ENCODE peak calls at places on chromosome 9, in nine cellular contexts. J is transverse colon, L is thyroid gland, O is esophagus squamous epithelium, N is prostate gland, V is body of pancreas, K is gastrocnemius medialis, M is heart left ventricle, Q is Peyer's patch. I is an unnamed sample.
A peak's percentile ranks its signal among the peaks of the same experiment; 100 is the strongest.

GRCh38 chr9:129476821-129477611 is 143.9 kb downstream of the C9orf50 start:
- DNase-seq in J (no peak), L (no peak), O (no peak), N (no peak), V (no peak), K (no peak), M (no peak), Q (no peak), I (peak; percentile 52)

GRCh38 chr9:4126996-4127395 is 172.9 kb downstream of the GLIS3 start:
- DNase-seq in J (no peak), L (no peak), O (no peak), N (no peak), V (no peak), K (no peak), M (no peak), Q (no peak), I (no peak)

GRCh38 chr9:112218908-112219307 is 43.8 kb upstream of the SUSD1 start:
- DNase-seq in J (no peak), L (no peak), O (no peak), N (no peak), V (no peak), K (no peak), M (no peak), Q (no peak), I (no peak)

GRCh38 chr9:33140406-33141360 is 26.5 kb downstream of the B4GALT1 start:
- DNase-seq in J (no peak), L (no peak), O (no peak), N (no peak), V (no peak), K (no peak), M (no peak), Q (no peak), I (no peak)

GRCh38 chr9:27276182-27277030 is 20.5 kb downstream of the EQTN start:
- DNase-seq in J (no peak), L (peak; percentile 27), O (no peak), N (peak; percentile 26), V (peak; percentile 13), K (no peak), M (no peak), Q (no peak), I (no peak)

GRCh38 chr9:91159664-91160121 is 202.0 kb downstream of the AUH start:
- DNase-seq in J (peak; percentile 70), L (peak; percentile 80), O (no peak), N (no peak), V (peak; percentile 27), K (peak; percentile 49), M (peak; percentile 76), Q (peak; percentile 73), I (peak; percentile 44)

GRCh38 chr9:94821098-94821930 is 94.8 kb downstream of the AOPEP start:
- DNase-seq in J (no peak), L (no peak), O (no peak), N (no peak), V (no peak), K (no peak), M (no peak), Q (no peak), I (no peak)

GRCh38 chr9:96448546-96449170 is 1.3 kb upstream of the HABP4 start:
- DNase-seq in J (no peak), L (no peak), O (no peak), N (no peak), V (no peak), K (no peak), M (no peak), Q (no peak), I (no peak)

GRCh38 chr9:132898043-132898442 is 19.3 kb downstream of the SPACA9 start:
- DNase-seq in J (no peak), L (no peak), O (no peak), N (no peak), V (no peak), K (no peak), M (no peak), Q (no peak), I (peak; percentile 28)

DNA sequence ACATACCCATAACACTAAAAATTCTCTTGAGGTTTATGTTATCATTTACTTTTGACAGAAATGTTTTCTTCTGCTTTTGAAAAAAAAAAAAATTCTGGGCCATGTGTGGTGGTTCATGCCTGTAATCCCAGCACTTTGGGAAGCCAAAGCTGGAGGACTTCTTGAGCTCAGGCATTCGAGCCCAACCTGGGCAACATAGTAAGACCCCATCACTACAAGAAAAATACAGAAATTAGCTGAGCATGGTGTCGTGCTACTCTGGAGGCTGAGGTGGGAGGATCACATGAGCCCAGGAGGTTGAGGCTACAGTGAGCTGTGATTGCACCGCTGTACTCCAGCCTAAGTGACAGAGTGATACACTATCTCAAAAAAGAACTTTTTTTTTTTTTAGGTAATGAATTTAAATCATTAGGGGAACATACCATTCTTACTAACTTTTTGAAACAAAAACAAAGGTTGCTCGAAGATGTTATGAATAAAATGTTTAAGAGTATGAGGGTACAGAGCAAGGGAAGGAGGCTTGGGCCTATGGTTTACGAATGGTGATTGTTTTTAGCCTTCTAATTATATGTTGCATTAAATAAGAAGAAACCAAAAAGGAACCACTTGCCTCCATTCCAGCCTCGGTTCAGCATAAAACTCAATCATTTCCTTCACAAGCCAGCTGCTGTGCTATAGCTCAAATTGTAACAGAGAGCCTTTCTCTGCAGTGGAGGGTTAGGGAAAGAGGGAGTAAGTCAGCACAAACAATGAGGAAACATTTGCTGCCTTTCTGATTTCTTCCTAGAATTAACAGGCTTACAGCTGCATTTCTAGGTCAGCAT is 148.6 kb upstream of the DMRT1 start:
- DNase-seq in J (no peak), L (no peak), O (no peak), N (no peak), V (no peak), K (no peak), M (no peak), Q (no peak), I (no peak)
- TF ChIP-seq CTCF in J (no peak), L (no peak), O (no peak), N (no peak), V (no peak), K (no peak), M (no peak), Q (no peak), I (no peak)

GRCh38 chr9:127785933-127786772 is at the start of gene CDK9:
- DNase-seq in J (peak; percentile 94), L (peak; percentile 88), O (peak; percentile 54), N (peak; percentile 89), V (peak; percentile 92), K (peak; percentile 90), M (peak; percentile 94), Q (peak; percentile 96), I (peak; percentile 93)
- TF ChIP-seq POLR2A in J (peak; percentile 75), L (peak; percentile 5), O (peak; percentile 73), N (peak; percentile 82), V (peak; percentile 76), K (peak; percentile 97), M (peak; percentile 83), Q (peak; percentile 74), I (peak; percentile 53)

DNA sequence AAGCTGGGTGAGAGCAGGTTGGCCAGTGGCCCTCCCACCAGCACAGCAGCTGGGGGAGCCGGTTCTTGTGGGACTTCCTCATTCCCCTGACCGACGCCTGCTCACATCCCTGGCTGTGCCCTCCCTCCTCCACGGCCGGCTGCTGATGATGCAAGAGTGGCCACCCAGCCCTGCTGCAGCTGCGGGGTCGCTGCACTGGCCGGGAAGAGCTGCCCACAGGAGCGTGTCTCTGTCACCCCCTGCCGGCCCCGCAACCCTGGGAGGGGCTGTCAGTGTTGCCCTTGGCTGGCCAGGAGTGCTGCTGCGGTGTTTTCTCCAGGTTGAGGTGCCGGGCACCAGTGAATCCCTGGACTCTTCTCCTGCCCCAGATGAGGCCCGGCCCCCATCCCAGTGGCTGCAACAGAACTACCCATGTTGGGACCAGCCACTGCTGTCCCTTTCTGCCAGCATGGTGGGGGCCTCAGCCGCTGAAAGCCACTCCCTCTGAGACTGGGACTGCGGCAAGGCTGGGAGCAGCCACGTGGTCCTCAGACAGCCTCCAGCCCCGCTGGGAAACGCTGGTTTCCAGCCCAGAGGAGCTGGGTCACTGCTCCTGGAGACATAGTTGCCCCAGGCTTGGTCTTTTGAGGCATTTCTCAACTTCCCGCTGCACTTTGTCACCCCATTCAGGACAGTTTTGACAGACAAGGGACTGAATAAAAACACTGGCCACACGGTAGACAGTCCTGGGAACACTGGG is 739 bp downstream of the CARD9 start:
- DNase-seq in J (peak; percentile 49), L (peak; percentile 63), O (no peak), N (peak; percentile 54), V (peak; percentile 82), K (peak; percentile 42), M (peak; percentile 80), Q (peak; percentile 63), I (peak; percentile 64)
- TF ChIP-seq CTCF in J (no peak), L (no peak), O (no peak), N (peak; percentile 2), V (no peak), K (no peak), M (no peak), Q (no peak), I (no peak)

DNA sequence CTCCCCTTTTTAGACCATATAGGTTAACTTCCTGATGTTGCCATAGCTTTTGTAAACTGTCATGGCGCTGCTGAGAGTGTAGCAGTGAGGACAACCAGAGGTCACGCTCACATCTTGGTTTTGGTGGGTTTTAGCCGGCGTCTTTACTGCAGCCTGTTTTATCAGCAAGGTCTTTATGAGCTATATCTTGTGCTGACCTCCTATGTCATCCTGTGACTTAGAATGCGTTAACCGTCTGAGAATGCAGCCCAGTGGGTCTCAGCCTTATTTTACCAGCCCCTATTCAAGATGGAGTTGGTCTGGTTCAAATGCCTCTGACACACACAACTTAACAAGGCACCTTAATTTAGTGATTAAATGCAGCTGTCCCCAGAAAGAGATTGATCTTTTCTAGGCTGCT is 23.9 kb upstream of the KDM4C start:
- DNase-seq in J (no peak), L (no peak), O (no peak), N (no peak), V (no peak), K (no peak), M (no peak), Q (no peak), I (no peak)
- TF ChIP-seq POLR2A in J (no peak), L (no peak), O (no peak), N (no peak), V (no peak), K (no peak), M (no peak), Q (no peak), I (no peak)